ENCODE peak calls at places on chromosomes 6 and 20, in six cellular contexts. T is HepG2, V is HCT116, R is H1, B is K562, C is GM12878. H is an unnamed sample.

GRCh38 chr20:39823239-39823638 is 861.1 kb downstream of the DHX35 start:
- DNase-seq in T (no peak), V (no peak), R (no peak), B (no peak), C (no peak), H (no peak)

GRCh38 chr6:132199343-132199742 is 201.9 kb downstream of the MOXD1 start:
- DNase-seq in T (no peak), V (no peak), R (no peak), B (no peak), C (no peak), H (no peak)

GRCh38 chr20:57282691-57283361 is 16.4 kb upstream of the BMP7 start:
- DNase-seq in T (no peak), V (no peak), R (no peak), B (no peak), C (no peak), H (no peak)

GRCh38 chr20:62186887-62187866 is 4.3 kb downstream of the MTG2 start:
- DNase-seq in T (no peak), V (no peak), R (no peak), B (no peak), C (no peak), H (no peak)

GRCh38 chr6:17905611-17906592 is 81.5 kb downstream of the KIF13A start:
- DNase-seq in T (no peak), V (no peak), R (no peak), B (no peak), C (no peak), H (no peak)

GRCh38 chr20:35710884-35711587 is 11.8 kb downstream of the ROMO1 start:
- DNase-seq in T (no peak), V (no peak), R (no peak), B (no peak), C (no peak), H (no peak)

GRCh38 chr6:95693108-95693507 is 115.8 kb downstream of the MANEA start:
- DNase-seq in T (peak; percentile 10), V (no peak), R (no peak), B (no peak), C (no peak), H (no peak)

GRCh38 chr6:39206250-39206721 is 23.0 kb downstream of the KCNK5 start:
- DNase-seq in T (no peak), V (no peak), R (no peak), B (peak; percentile 76), C (no peak), H (no peak)

GRCh38 chr6:33610057-33610456 is 11.1 kb upstream of the ITPR3 start:
- DNase-seq in T (no peak), V (no peak), R (no peak), B (no peak), C (no peak), H (no peak)

GRCh38 chr6:15796844-15797243 is 134.0 kb upstream of the DTNBP1 start:
- DNase-seq in T (no peak), V (no peak), R (no peak), B (no peak), C (no peak), H (no peak)

GRCh38 chr6:75922226-75922625 is 150.2 kb downstream of the IMPG1 start:
- DNase-seq in T (no peak), V (no peak), R (no peak), B (no peak), C (no peak), H (no peak)

GRCh38 chr20:13996265-13996664 is 949 bp downstream of the MACROD2 start:
- DNase-seq in T (no peak), V (no peak), R (no peak), B (no peak), C (no peak), H (no peak)

GRCh38 chr20:57215426-57215825 is 51.0 kb downstream of the BMP7 start:
- DNase-seq in T (no peak), V (no peak), R (no peak), B (no peak), C (no peak), H (no peak)

GRCh38 chr6:124131259-124131658 is 327.6 kb downstream of the NKAIN2 start:
- DNase-seq in T (peak; percentile 62), V (no peak), R (no peak), B (no peak), C (no peak), H (no peak)

GRCh38 chr20:18132663-18133062 is 5.0 kb upstream of the KAT14 start:
- DNase-seq in T (no peak), V (no peak), R (no peak), B (no peak), C (no peak), H (no peak)

GRCh38 chr6:136969433-136969832 is 47.3 kb downstream of the SLC35D3 start:
- DNase-seq in T (no peak), V (no peak), R (no peak), B (no peak), C (no peak), H (no peak)

GRCh38 chr20:62887147-62887859 is 25.7 kb upstream of the TCFL5 start:
- DNase-seq in T (peak; percentile 50), V (no peak), R (no peak), B (peak; percentile 47), C (no peak), H (no peak)

GRCh38 chr6:29976588-29977424 is 34.5 kb downstream of the HLA-A start:
- DNase-seq in T (peak; percentile 77), V (peak; percentile 57), R (peak; percentile 70), B (peak; percentile 89), C (peak; percentile 13), H (no peak)

GRCh38 chr20:2820084-2820895 is 4.1 kb downstream of the TMEM239 start:
- DNase-seq in T (no peak), V (no peak), R (peak; percentile 70), B (peak; percentile 50), C (no peak), H (no peak)

DNA sequence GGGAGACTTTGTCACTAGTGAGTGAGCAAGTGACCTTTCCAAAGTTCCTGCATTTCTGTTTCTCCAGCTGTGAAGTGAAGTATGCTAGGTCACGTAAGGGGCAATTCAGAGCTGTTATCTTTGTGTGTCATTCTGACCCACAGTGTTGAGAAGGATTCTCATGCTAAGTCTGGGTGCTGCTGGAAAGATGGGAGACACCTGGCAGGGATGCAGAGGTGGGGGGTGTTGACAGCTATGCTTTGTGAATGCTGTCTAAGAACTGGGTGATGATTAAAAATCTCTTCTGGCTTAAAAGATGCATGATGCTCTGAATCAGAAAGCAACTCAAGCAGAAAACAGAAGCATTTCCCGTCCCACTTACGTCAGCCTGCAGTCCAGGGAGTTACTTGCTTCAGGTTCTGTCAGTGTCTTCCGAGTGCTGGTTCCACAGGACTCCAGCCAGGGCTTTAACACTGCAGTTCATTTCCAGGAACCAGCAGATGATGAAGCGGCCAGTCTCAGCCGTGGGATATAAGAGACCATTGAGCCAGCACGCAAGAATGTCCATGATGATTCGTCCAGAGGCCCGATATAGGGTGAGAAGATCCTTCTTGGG is 30.9 kb upstream of the ASXL1 start:
- DNase-seq in T (peak; percentile 51), V (no peak), R (no peak), B (peak; percentile 50), C (no peak), H (no peak)
- TF ChIP-seq ZNF274 in T (no peak), V (no peak), R (no peak), B (no peak), C (no peak), H (no peak)

DNA sequence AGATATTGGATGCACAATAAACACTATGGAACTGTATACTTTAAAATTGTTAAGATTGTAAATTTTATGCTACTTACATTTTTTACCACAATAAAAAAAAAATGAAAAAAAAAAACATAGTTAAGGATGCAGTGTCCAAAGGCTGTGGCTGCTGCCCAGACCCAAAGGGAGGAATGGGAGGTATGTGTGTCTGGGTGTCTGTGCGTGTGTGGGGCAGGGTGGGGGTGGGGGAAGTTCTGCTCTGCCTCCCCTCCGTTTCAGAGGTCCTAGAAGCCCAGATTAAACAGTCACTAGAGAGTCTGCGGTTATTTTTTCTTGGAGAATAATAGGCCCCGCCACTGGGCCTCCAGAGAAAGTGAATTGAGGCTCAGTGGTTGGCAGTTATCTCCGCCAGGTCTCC is 136.4 kb upstream of the ARMC2 start:
- DNase-seq in T (no peak), V (no peak), R (no peak), B (no peak), C (no peak), H (no peak)
- H3K4me1 ChIP-seq in T (peaks cover 86% of the 10 kb centered on the region), V (peaks cover 22% of the 10 kb centered on the region), R (no peaks in the 10 kb centered on the region), B (peaks cover 20% of the 10 kb centered on the region), C (no peaks in the 10 kb centered on the region), H (peaks cover 2% of the 10 kb centered on the region)

GRCh38 chr6:145428656-145429173 is 306.6 kb downstream of the EPM2A start:
- DNase-seq in T (no peak), V (no peak), R (no peak), B (no peak), C (no peak), H (no peak)

GRCh38 chr6:145427232-145427631 is 308.1 kb downstream of the EPM2A start:
- DNase-seq in T (no peak), V (no peak), R (no peak), B (no peak), C (no peak), H (no peak)

GRCh38 chr6:145423936-145424335 is 311.4 kb downstream of the EPM2A start:
- DNase-seq in T (no peak), V (no peak), R (no peak), B (no peak), C (no peak), H (no peak)
- TF ChIP-seq ZNF274 in T (no peak), V (no peak), R (no peak), B (no peak), C (no peak), H (no peak)

DNA sequence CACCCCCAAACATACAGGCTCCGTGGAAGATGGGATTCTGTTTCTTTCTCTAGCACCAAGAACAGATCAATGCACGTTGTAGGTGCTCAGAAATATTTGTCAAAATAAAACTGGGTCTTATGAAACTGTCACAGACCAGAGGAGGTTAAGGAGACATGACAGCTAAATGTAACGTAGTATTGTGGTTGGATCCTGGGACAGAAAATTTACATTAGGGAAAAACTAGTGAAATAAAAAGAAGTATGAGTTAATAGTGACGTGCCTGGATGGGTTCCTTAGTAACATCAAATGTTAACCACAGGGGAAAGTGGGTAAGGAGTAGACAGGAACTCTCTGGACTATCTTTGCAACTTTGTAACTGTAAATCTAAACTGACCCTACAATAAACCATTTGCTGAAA is 31.5 kb downstream of the NOL4L start:
- DNase-seq in T (no peak), V (no peak), R (no peak), B (no peak), C (no peak), H (no peak)
- H3K4me1 ChIP-seq in T (peaks cover 79% of the 10 kb centered on the region), V (peaks cover 10% of the 10 kb centered on the region), R (no peaks in the 10 kb centered on the region), B (peaks cover 6% of the 10 kb centered on the region), C (peaks cover 5% of the 10 kb centered on the region), H (peaks cover 13% of the 10 kb centered on the region)

DNA sequence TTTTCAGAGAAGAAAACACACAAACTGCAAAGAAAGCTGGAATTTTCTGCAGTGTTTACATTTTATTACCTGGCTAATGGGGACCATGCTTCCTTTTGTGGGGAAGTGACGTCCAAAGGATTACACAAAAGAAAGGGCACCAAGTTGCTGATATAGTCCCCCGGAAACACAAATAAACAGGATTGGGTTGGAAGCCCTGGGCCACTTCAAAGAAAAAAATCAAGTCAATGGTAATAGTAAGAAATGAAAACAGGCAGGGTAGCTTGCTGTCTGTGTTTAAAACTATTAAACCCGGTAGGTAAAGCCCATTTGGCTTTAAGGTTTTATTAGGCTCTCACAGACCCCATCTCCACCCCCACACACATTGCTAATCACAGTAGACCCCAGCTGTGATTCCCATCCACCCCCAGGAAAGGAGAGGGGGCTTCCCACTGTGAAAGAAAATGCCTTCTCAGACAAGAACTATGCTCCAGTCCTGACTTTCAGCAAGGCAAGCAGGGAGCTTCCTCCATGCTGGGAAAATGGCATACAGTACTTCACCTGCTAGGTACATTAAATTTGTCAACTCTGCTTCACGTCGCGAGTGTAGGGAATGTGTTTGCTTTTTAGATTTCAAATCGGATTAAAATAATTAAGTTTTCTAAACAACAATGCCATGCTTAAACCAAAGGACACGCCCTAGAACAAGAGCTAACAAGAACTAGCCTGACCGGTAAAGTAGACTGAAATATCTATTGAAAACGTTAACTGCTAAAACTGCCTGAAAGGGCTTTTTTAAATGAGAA is 1.1 kb downstream of the PERP start:
- DNase-seq in T (peak; percentile 63), V (no peak), R (peak; percentile 62), B (no peak), C (no peak), H (peak; percentile 44)
- TF ChIP-seq ZNF274 in T (no peak), V (no peak), R (no peak), B (no peak), C (no peak), H (no peak)

H was measured in NT2/D1.